ENCODE peak calls at places on chromosomes 2 and 18, in eight cellular contexts. Y, F, E, O, M, X, P and U are unnamed samples.

GRCh38 chr2:217695033-217695520 is 307.7 kb downstream of the TNS1 start:
- DNase-seq in M (peak), E (no peak), Y (no peak), F (no peak), X (peak), O (peak), P (peak), U (no peak)

GRCh38 chr18:62781893-62782292 is 66.6 kb downstream of the PHLPP1 start:
- DNase-seq in F (no peak), E (peak), O (peak), M (peak), Y (peak), P (peak), X (peak), U (no peak)

GRCh38 chr2:47602996-47603395 is 179.9 kb upstream of the MSH6 start:
- DNase-seq in O (no peak), P (no peak), F (no peak), M (peak), X (peak), E (no peak), Y (no peak), U (no peak)

GRCh38 chr2:149184994-149185393 is 145.4 kb upstream of the LYPD6 start:
- DNase-seq in Y (no peak), P (no peak), E (no peak), M (no peak), X (no peak), F (no peak), O (no peak), U (peak)

GRCh38 chr2:6526093-6526824 is 339.4 kb downstream of the CMPK2 start:
- DNase-seq in M (no peak), X (no peak), O (no peak), Y (no peak), E (peak), P (no peak), F (no peak), U (no peak)

GRCh38 chr2:57890462-57890861 is 156.1 kb upstream of the VRK2 start:
- DNase-seq in P (peak), Y (no peak), O (no peak), X (peak), F (no peak), M (peak), E (no peak), U (no peak)

GRCh38 chr2:99035920-99036319 is 99.9 kb upstream of the CRACDL start:
- DNase-seq in P (no peak), Y (no peak), F (no peak), M (no peak), X (no peak), E (no peak), O (no peak), U (no peak)

GRCh38 chr2:36701391-36701795 is 4.9 kb downstream of the VIT start:
- DNase-seq in O (no peak), Y (no peak), X (peak), E (no peak), P (no peak), F (no peak), M (no peak), U (no peak)

GRCh38 chr2:198695879-198696278 is 761.9 kb downstream of the SATB2 start:
- DNase-seq in P (no peak), O (no peak), F (no peak), M (no peak), Y (no peak), X (no peak), E (no peak), U (no peak)

GRCh38 chr2:43083710-43084698 is 142.4 kb downstream of the ZFP36L2 start:
- DNase-seq in F (no peak), X (peak), M (peak), E (no peak), P (peak), Y (peak), O (peak), U (peak)

GRCh38 chr18:58576641-58577251 is 52.1 kb downstream of the ALPK2 start:
- DNase-seq in F (no peak), P (no peak), X (peak), Y (no peak), E (no peak), M (no peak), O (no peak), U (no peak)

GRCh38 chr2:73091696-73092095 is 20.2 kb upstream of the SFXN5 start:
- DNase-seq in E (no peak), F (no peak), M (no peak), X (no peak), Y (no peak), P (no peak), O (no peak), U (no peak)

GRCh38 chr18:3671181-3671580 is 221.2 kb downstream of the TGIF1 start:
- DNase-seq in P (no peak), F (no peak), E (no peak), O (no peak), M (no peak), Y (no peak), X (peak), U (no peak)

GRCh38 chr18:56240405-56240804 is 398.0 kb downstream of the TXNL1 start:
- DNase-seq in P (no peak), M (peak), X (peak), E (no peak), Y (no peak), O (no peak), F (no peak), U (no peak)

GRCh38 chr18:6757966-6758365 is 28.4 kb downstream of the ARHGAP28 start:
- DNase-seq in E (no peak), F (no peak), P (peak), M (peak), Y (no peak), X (peak), O (peak), U (peak)

GRCh38 chr18:13558132-13558531 is 168.2 kb downstream of the FAM210A start:
- DNase-seq in M (no peak), E (peak), O (peak), P (no peak), F (peak), X (peak), Y (no peak), U (peak)

GRCh38 chr2:166104773-166105172 is 23.0 kb downstream of the SCN1A start:
- DNase-seq in Y (no peak), M (no peak), P (no peak), O (no peak), X (no peak), F (no peak), E (no peak), U (no peak)

GRCh38 chr2:197205590-197206215 is 104.9 kb downstream of the ANKRD44 start:
- DNase-seq in P (no peak), M (no peak), E (no peak), F (peak), X (no peak), Y (no peak), O (no peak), U (no peak)

GRCh38 chr2:157107877-157108276 is 149.6 kb upstream of the GALNT5 start:
- DNase-seq in Y (no peak), E (peak), M (no peak), X (peak), O (no peak), F (no peak), P (no peak), U (peak)

GRCh38 chr2:20011276-20012031 is 1.0 kb downstream of the MATN3 start:
- DNase-seq in O (no peak), E (no peak), X (no peak), P (no peak), Y (no peak), M (no peak), F (no peak), U (no peak)

GRCh38 chr2:160175169-160176130 is 24.6 kb downstream of the ITGB6 start:
- DNase-seq in E (no peak), P (no peak), Y (no peak), X (no peak), O (no peak), M (no peak), F (no peak), U (no peak)

GRCh38 chr2:122100371-122101150 is 345.1 kb downstream of the TSN start:
- DNase-seq in E (no peak), P (no peak), O (no peak), X (peak), F (no peak), M (no peak), Y (no peak), U (no peak)

GRCh38 chr2:147149589-147150245 is 695.1 kb upstream of the ACVR2A start:
- DNase-seq in Y (no peak), M (peak), O (peak), F (no peak), E (no peak), X (no peak), P (no peak), U (peak)

GRCh38 chr2:136110528-136110927 is 7.4 kb downstream of the CXCR4 start:
- DNase-seq in P (no peak), F (no peak), X (no peak), E (peak), M (no peak), Y (no peak), O (no peak), U (no peak)

GRCh38 chr18:79597176-79598045 is 82.2 kb upstream of the CTDP1 start:
- DNase-seq in P (no peak), M (no peak), E (no peak), F (no peak), X (no peak), Y (peak), O (no peak), U (no peak)

GRCh38 chr18:37084912-37085311 is 256.0 kb downstream of the KIAA1328 start:
- DNase-seq in X (no peak), Y (no peak), M (no peak), F (no peak), P (no peak), O (no peak), E (no peak), U (no peak)

GRCh38 chr2:195320416-195320973 is 336.5 kb upstream of the SLC39A10 start:
- DNase-seq in P (no peak), Y (no peak), O (no peak), F (no peak), X (no peak), M (peak), E (no peak), U (no peak)

GRCh38 chr2:46801731-46802664 is 113.6 kb downstream of the MCFD2 start:
- DNase-seq in X (peak), F (no peak), Y (no peak), E (no peak), M (no peak), O (peak), P (peak), U (no peak)